ENCODE peak calls at places on chromosomes 6 and 20, in nine cellular contexts. C is RKO; J is SW480; Y is EH; M is naive thymus-derived CD8-positive, alpha-beta T cell; X is Right ventricle myocardium superior; Q is effector CD4-positive, alpha-beta T cell; D is prostate gland; B is NCI-H345. L is an unnamed sample.

GRCh38 chr6:3209114-3210023 is 18.1 kb downstream of the TUBB2B start:
- DNase-seq in M (no peak), J (peak), X (no peak), D (no peak), Q (no peak), C (peak), B (peak), Y (peak), L (peak)

GRCh38 chr20:40787922-40788321 is 98.9 kb upstream of the MAFB start:
- DNase-seq in J (no peak), Y (no peak), C (no peak), B (no peak), X (no peak), M (no peak), D (no peak), Q (no peak), L (no peak)

GRCh38 chr20:3276400-3277015 is 37.5 kb upstream of the SLC4A11 start:
- DNase-seq in X (no peak), B (peak), C (peak), M (no peak), J (peak), Y (peak), D (peak), Q (no peak), L (peak)

GRCh38 chr6:135022050-135022697 is 32.4 kb downstream of the HBS1L start:
- DNase-seq in D (no peak), X (no peak), B (no peak), Y (no peak), Q (no peak), C (no peak), M (no peak), J (no peak), L (no peak)

GRCh38 chr6:142753196-142753595 is 191.8 kb downstream of the HIVEP2 start:
- DNase-seq in J (no peak), B (no peak), C (no peak), D (no peak), Y (no peak), X (no peak), Q (no peak), M (no peak), L (no peak)

GRCh38 chr6:121597654-121598053 is 162.2 kb downstream of the GJA1 start:
- DNase-seq in D (no peak), J (no peak), C (peak), X (no peak), Q (no peak), M (no peak), Y (peak), B (no peak), L (peak)

GRCh38 chr6:81909981-81910910 is 157.8 kb upstream of the TENT5A start:
- DNase-seq in Y (peak), X (no peak), M (no peak), B (no peak), D (no peak), C (no peak), J (no peak), Q (no peak), L (no peak)

GRCh38 chr6:70566751-70567382 is at the start of gene SDHAF4:
- DNase-seq in Q (peak), J (peak), B (peak), M (peak), D (peak), X (peak), C (peak), Y (peak), L (peak)

GRCh38 chr6:6224933-6225486 is 95.5 kb downstream of the F13A1 start:
- DNase-seq in X (no peak), Y (no peak), C (no peak), J (no peak), B (no peak), Q (no peak), M (no peak), D (no peak), L (peak)

GRCh38 chr20:38357653-38358207 is 11.4 kb downstream of the LBP start:
- DNase-seq in C (peak), Q (no peak), J (no peak), X (no peak), Y (peak), B (no peak), M (no peak), D (no peak), L (peak)

GRCh38 chr6:50091641-50092040 is 41.9 kb upstream of the DEFB112 start:
- DNase-seq in Y (no peak), M (no peak), C (no peak), J (no peak), X (no peak), Q (no peak), D (no peak), B (no peak), L (peak)

GRCh38 chr6:15952231-15953151 is 176.4 kb upstream of the MYLIP start:
- DNase-seq in M (no peak), C (no peak), J (no peak), B (no peak), D (no peak), Y (peak), X (no peak), Q (no peak), L (no peak)